ENCODE peak calls at places on chromosomes 7 and 10, in eight cellular contexts. One of them, this sample, is unnamed.

GRCh38 chr7:44283381-44284211 is 41.8 kb downstream of the CAMK2B start:
- ATAC-seq in stimulated activated effector memory CD8-positive, alpha-beta T cell treated with anti-CD3 and anti-CD28 coated beads, Interleukin-12 subunit alpha, Interleukin-12 subunit beta, amount 100 ng/mL, for 72 hours: no peak
- ATAC-seq in activated T-helper 17 cell treated with anti-CD3 and anti-CD28 coated beads, Interleukin-2, amount 50 U/mL, for 72 hours: no peak
- ATAC-seq in aorta: no peak
- ATAC-seq in K562: no peak
- ATAC-seq in pancreas: no peak
- ATAC-seq in CD4-positive, alpha-beta T cell: no peak
- ATAC-seq in stimulated activated naive CD8-positive, alpha-beta T cell treated with anti-CD3 and anti-CD28 coated beads, Interleukin-15, Interleukin-2, amounts not matched to agents 100 U/mL and 50 U/mL, for 24 hours: no peak
- ATAC-seq in this sample: no peak

GRCh38 chr7:50266893-50267386 is 37.6 kb upstream of the IKZF1 start:
- ATAC-seq in activated T-helper 17 cell treated with anti-CD3 and anti-CD28 coated beads, Interleukin-2, amount 50 U/mL, for 72 hours: peak
- ATAC-seq in stimulated activated naive CD8-positive, alpha-beta T cell treated with anti-CD3 and anti-CD28 coated beads, Interleukin-15, Interleukin-2, amounts not matched to agents 100 U/mL and 50 U/mL, for 24 hours: peak
- ATAC-seq in stimulated activated effector memory CD8-positive, alpha-beta T cell treated with anti-CD3 and anti-CD28 coated beads, Interleukin-12 subunit alpha, Interleukin-12 subunit beta, amount 100 ng/mL, for 72 hours: peak
- ATAC-seq in pancreas: peak
- ATAC-seq in CD4-positive, alpha-beta T cell: peak
- ATAC-seq in aorta: peak
- ATAC-seq in K562: peak
- ATAC-seq in this sample: peak

GRCh38 chr7:85764034-85764433 is 577.2 kb upstream of the SEMA3D start:
- ATAC-seq in K562: no peak
- ATAC-seq in aorta: no peak
- ATAC-seq in pancreas: no peak
- ATAC-seq in stimulated activated effector memory CD8-positive, alpha-beta T cell treated with anti-CD3 and anti-CD28 coated beads, Interleukin-12 subunit alpha, Interleukin-12 subunit beta, amount 100 ng/mL, for 72 hours: no peak
- ATAC-seq in activated T-helper 17 cell treated with anti-CD3 and anti-CD28 coated beads, Interleukin-2, amount 50 U/mL, for 72 hours: no peak
- ATAC-seq in stimulated activated naive CD8-positive, alpha-beta T cell treated with anti-CD3 and anti-CD28 coated beads, Interleukin-15, Interleukin-2, amounts not matched to agents 100 U/mL and 50 U/mL, for 24 hours: no peak
- ATAC-seq in CD4-positive, alpha-beta T cell: no peak
- ATAC-seq in this sample: no peak

GRCh38 chr7:64574481-64575159 is 11.7 kb upstream of the ZNF680 start:
- ATAC-seq in activated T-helper 17 cell treated with anti-CD3 and anti-CD28 coated beads, Interleukin-2, amount 50 U/mL, for 72 hours: no peak
- ATAC-seq in pancreas: peak
- ATAC-seq in stimulated activated effector memory CD8-positive, alpha-beta T cell treated with anti-CD3 and anti-CD28 coated beads, Interleukin-12 subunit alpha, Interleukin-12 subunit beta, amount 100 ng/mL, for 72 hours: no peak
- ATAC-seq in aorta: peak
- ATAC-seq in stimulated activated naive CD8-positive, alpha-beta T cell treated with anti-CD3 and anti-CD28 coated beads, Interleukin-15, Interleukin-2, amounts not matched to agents 100 U/mL and 50 U/mL, for 24 hours: no peak
- ATAC-seq in K562: no peak
- ATAC-seq in CD4-positive, alpha-beta T cell: no peak
- ATAC-seq in this sample: no peak

GRCh38 chr10:78357027-78357672 is 323.5 kb downstream of the RPS24 start:
- ATAC-seq in pancreas: no peak
- ATAC-seq in stimulated activated effector memory CD8-positive, alpha-beta T cell treated with anti-CD3 and anti-CD28 coated beads, Interleukin-12 subunit alpha, Interleukin-12 subunit beta, amount 100 ng/mL, for 72 hours: no peak
- ATAC-seq in activated T-helper 17 cell treated with anti-CD3 and anti-CD28 coated beads, Interleukin-2, amount 50 U/mL, for 72 hours: no peak
- ATAC-seq in K562: no peak
- ATAC-seq in CD4-positive, alpha-beta T cell: no peak
- ATAC-seq in stimulated activated naive CD8-positive, alpha-beta T cell treated with anti-CD3 and anti-CD28 coated beads, Interleukin-15, Interleukin-2, amounts not matched to agents 100 U/mL and 50 U/mL, for 24 hours: no peak
- ATAC-seq in aorta: no peak
- ATAC-seq in this sample: no peak

GRCh38 chr7:157664866-157665633 is 328.2 kb downstream of the DNAJB6 start:
- ATAC-seq in activated T-helper 17 cell treated with anti-CD3 and anti-CD28 coated beads, Interleukin-2, amount 50 U/mL, for 72 hours: no peak
- ATAC-seq in aorta: no peak
- ATAC-seq in stimulated activated effector memory CD8-positive, alpha-beta T cell treated with anti-CD3 and anti-CD28 coated beads, Interleukin-12 subunit alpha, Interleukin-12 subunit beta, amount 100 ng/mL, for 72 hours: no peak
- ATAC-seq in K562: no peak
- ATAC-seq in stimulated activated naive CD8-positive, alpha-beta T cell treated with anti-CD3 and anti-CD28 coated beads, Interleukin-15, Interleukin-2, amounts not matched to agents 100 U/mL and 50 U/mL, for 24 hours: no peak
- ATAC-seq in pancreas: no peak
- ATAC-seq in CD4-positive, alpha-beta T cell: no peak
- ATAC-seq in this sample: no peak

GRCh38 chr10:29649561-29650551 is 15.1 kb upstream of the SVIL start:
- ATAC-seq in activated T-helper 17 cell treated with anti-CD3 and anti-CD28 coated beads, Interleukin-2, amount 50 U/mL, for 72 hours: no peak
- ATAC-seq in stimulated activated effector memory CD8-positive, alpha-beta T cell treated with anti-CD3 and anti-CD28 coated beads, Interleukin-12 subunit alpha, Interleukin-12 subunit beta, amount 100 ng/mL, for 72 hours: no peak
- ATAC-seq in aorta: no peak
- ATAC-seq in stimulated activated naive CD8-positive, alpha-beta T cell treated with anti-CD3 and anti-CD28 coated beads, Interleukin-15, Interleukin-2, amounts not matched to agents 100 U/mL and 50 U/mL, for 24 hours: no peak
- ATAC-seq in CD4-positive, alpha-beta T cell: no peak
- ATAC-seq in pancreas: no peak
- ATAC-seq in K562: no peak
- ATAC-seq in this sample: no peak

GRCh38 chr10:93445978-93446720 is 36.0 kb downstream of the MYOF start:
- ATAC-seq in stimulated activated naive CD8-positive, alpha-beta T cell treated with anti-CD3 and anti-CD28 coated beads, Interleukin-15, Interleukin-2, amounts not matched to agents 100 U/mL and 50 U/mL, for 24 hours: no peak
- ATAC-seq in stimulated activated effector memory CD8-positive, alpha-beta T cell treated with anti-CD3 and anti-CD28 coated beads, Interleukin-12 subunit alpha, Interleukin-12 subunit beta, amount 100 ng/mL, for 72 hours: no peak
- ATAC-seq in CD4-positive, alpha-beta T cell: no peak
- ATAC-seq in activated T-helper 17 cell treated with anti-CD3 and anti-CD28 coated beads, Interleukin-2, amount 50 U/mL, for 72 hours: no peak
- ATAC-seq in aorta: peak
- ATAC-seq in pancreas: peak
- ATAC-seq in K562: no peak
- ATAC-seq in this sample: no peak

GRCh38 chr10:32950457-32951109 is 7.4 kb downstream of the ITGB1 start:
- ATAC-seq in aorta: no peak
- ATAC-seq in K562: peak
- ATAC-seq in stimulated activated effector memory CD8-positive, alpha-beta T cell treated with anti-CD3 and anti-CD28 coated beads, Interleukin-12 subunit alpha, Interleukin-12 subunit beta, amount 100 ng/mL, for 72 hours: no peak
- ATAC-seq in pancreas: no peak
- ATAC-seq in stimulated activated naive CD8-positive, alpha-beta T cell treated with anti-CD3 and anti-CD28 coated beads, Interleukin-15, Interleukin-2, amounts not matched to agents 100 U/mL and 50 U/mL, for 24 hours: no peak
- ATAC-seq in activated T-helper 17 cell treated with anti-CD3 and anti-CD28 coated beads, Interleukin-2, amount 50 U/mL, for 72 hours: no peak
- ATAC-seq in CD4-positive, alpha-beta T cell: no peak
- ATAC-seq in this sample: no peak

GRCh38 chr10:48466611-48467240 is 138.1 kb downstream of the ARHGAP22 start:
- ATAC-seq in activated T-helper 17 cell treated with anti-CD3 and anti-CD28 coated beads, Interleukin-2, amount 50 U/mL, for 72 hours: no peak
- ATAC-seq in pancreas: no peak
- ATAC-seq in aorta: no peak
- ATAC-seq in K562: no peak
- ATAC-seq in stimulated activated effector memory CD8-positive, alpha-beta T cell treated with anti-CD3 and anti-CD28 coated beads, Interleukin-12 subunit alpha, Interleukin-12 subunit beta, amount 100 ng/mL, for 72 hours: no peak
- ATAC-seq in CD4-positive, alpha-beta T cell: no peak
- ATAC-seq in stimulated activated naive CD8-positive, alpha-beta T cell treated with anti-CD3 and anti-CD28 coated beads, Interleukin-15, Interleukin-2, amounts not matched to agents 100 U/mL and 50 U/mL, for 24 hours: no peak
- ATAC-seq in this sample: no peak

GRCh38 chr10:75203724-75204123 is 6.9 kb upstream of the VDAC2 start:
- ATAC-seq in pancreas: no peak
- ATAC-seq in stimulated activated effector memory CD8-positive, alpha-beta T cell treated with anti-CD3 and anti-CD28 coated beads, Interleukin-12 subunit alpha, Interleukin-12 subunit beta, amount 100 ng/mL, for 72 hours: no peak
- ATAC-seq in CD4-positive, alpha-beta T cell: no peak
- ATAC-seq in stimulated activated naive CD8-positive, alpha-beta T cell treated with anti-CD3 and anti-CD28 coated beads, Interleukin-15, Interleukin-2, amounts not matched to agents 100 U/mL and 50 U/mL, for 24 hours: no peak
- ATAC-seq in K562: no peak
- ATAC-seq in aorta: no peak
- ATAC-seq in activated T-helper 17 cell treated with anti-CD3 and anti-CD28 coated beads, Interleukin-2, amount 50 U/mL, for 72 hours: no peak
- ATAC-seq in this sample: no peak

GRCh38 chr10:23199768-23200511 is 7.8 kb downstream of the PTF1A start:
- ATAC-seq in activated T-helper 17 cell treated with anti-CD3 and anti-CD28 coated beads, Interleukin-2, amount 50 U/mL, for 72 hours: no peak
- ATAC-seq in stimulated activated effector memory CD8-positive, alpha-beta T cell treated with anti-CD3 and anti-CD28 coated beads, Interleukin-12 subunit alpha, Interleukin-12 subunit beta, amount 100 ng/mL, for 72 hours: no peak
- ATAC-seq in stimulated activated naive CD8-positive, alpha-beta T cell treated with anti-CD3 and anti-CD28 coated beads, Interleukin-15, Interleukin-2, amounts not matched to agents 100 U/mL and 50 U/mL, for 24 hours: no peak
- ATAC-seq in K562: no peak
- ATAC-seq in CD4-positive, alpha-beta T cell: no peak
- ATAC-seq in aorta: no peak
- ATAC-seq in pancreas: peak
- ATAC-seq in this sample: no peak

GRCh38 chr10:8296090-8296741 is 241.7 kb downstream of the GATA3 start:
- ATAC-seq in stimulated activated effector memory CD8-positive, alpha-beta T cell treated with anti-CD3 and anti-CD28 coated beads, Interleukin-12 subunit alpha, Interleukin-12 subunit beta, amount 100 ng/mL, for 72 hours: no peak
- ATAC-seq in stimulated activated naive CD8-positive, alpha-beta T cell treated with anti-CD3 and anti-CD28 coated beads, Interleukin-15, Interleukin-2, amounts not matched to agents 100 U/mL and 50 U/mL, for 24 hours: no peak
- ATAC-seq in aorta: no peak
- ATAC-seq in activated T-helper 17 cell treated with anti-CD3 and anti-CD28 coated beads, Interleukin-2, amount 50 U/mL, for 72 hours: no peak
- ATAC-seq in CD4-positive, alpha-beta T cell: no peak
- ATAC-seq in K562: no peak
- ATAC-seq in pancreas: no peak
- ATAC-seq in this sample: no peak

GRCh38 chr10:99859585-99859984 is 77.1 kb downstream of the ABCC2 start:
- ATAC-seq in pancreas: no peak
- ATAC-seq in stimulated activated effector memory CD8-positive, alpha-beta T cell treated with anti-CD3 and anti-CD28 coated beads, Interleukin-12 subunit alpha, Interleukin-12 subunit beta, amount 100 ng/mL, for 72 hours: no peak
- ATAC-seq in aorta: no peak
- ATAC-seq in CD4-positive, alpha-beta T cell: no peak
- ATAC-seq in activated T-helper 17 cell treated with anti-CD3 and anti-CD28 coated beads, Interleukin-2, amount 50 U/mL, for 72 hours: no peak
- ATAC-seq in K562: peak
- ATAC-seq in stimulated activated naive CD8-positive, alpha-beta T cell treated with anti-CD3 and anti-CD28 coated beads, Interleukin-15, Interleukin-2, amounts not matched to agents 100 U/mL and 50 U/mL, for 24 hours: no peak
- ATAC-seq in this sample: no peak

GRCh38 chr10:1290071-1290471 is 233.9 kb downstream of the WDR37 start:
- ATAC-seq in activated T-helper 17 cell treated with anti-CD3 and anti-CD28 coated beads, Interleukin-2, amount 50 U/mL, for 72 hours: no peak
- ATAC-seq in stimulated activated effector memory CD8-positive, alpha-beta T cell treated with anti-CD3 and anti-CD28 coated beads, Interleukin-12 subunit alpha, Interleukin-12 subunit beta, amount 100 ng/mL, for 72 hours: no peak
- ATAC-seq in CD4-positive, alpha-beta T cell: no peak
- ATAC-seq in aorta: no peak
- ATAC-seq in pancreas: no peak
- ATAC-seq in K562: no peak
- ATAC-seq in stimulated activated naive CD8-positive, alpha-beta T cell treated with anti-CD3 and anti-CD28 coated beads, Interleukin-15, Interleukin-2, amounts not matched to agents 100 U/mL and 50 U/mL, for 24 hours: no peak
- ATAC-seq in this sample: no peak

GRCh38 chr10:73591935-73592699 is 975 bp upstream of the USP54 start:
- ATAC-seq in activated T-helper 17 cell treated with anti-CD3 and anti-CD28 coated beads, Interleukin-2, amount 50 U/mL, for 72 hours: peak
- ATAC-seq in K562: peak
- ATAC-seq in pancreas: peak
- ATAC-seq in CD4-positive, alpha-beta T cell: peak
- ATAC-seq in aorta: peak
- ATAC-seq in stimulated activated effector memory CD8-positive, alpha-beta T cell treated with anti-CD3 and anti-CD28 coated beads, Interleukin-12 subunit alpha, Interleukin-12 subunit beta, amount 100 ng/mL, for 72 hours: peak
- ATAC-seq in stimulated activated naive CD8-positive, alpha-beta T cell treated with anti-CD3 and anti-CD28 coated beads, Interleukin-15, Interleukin-2, amounts not matched to agents 100 U/mL and 50 U/mL, for 24 hours: no peak
- ATAC-seq in this sample: no peak

GRCh38 chr7:92839901-92840300 is 3.5 kb upstream of the CDK6 start:
- ATAC-seq in stimulated activated effector memory CD8-positive, alpha-beta T cell treated with anti-CD3 and anti-CD28 coated beads, Interleukin-12 subunit alpha, Interleukin-12 subunit beta, amount 100 ng/mL, for 72 hours: no peak
- ATAC-seq in aorta: no peak
- ATAC-seq in pancreas: no peak
- ATAC-seq in K562: no peak
- ATAC-seq in stimulated activated naive CD8-positive, alpha-beta T cell treated with anti-CD3 and anti-CD28 coated beads, Interleukin-15, Interleukin-2, amounts not matched to agents 100 U/mL and 50 U/mL, for 24 hours: no peak
- ATAC-seq in CD4-positive, alpha-beta T cell: no peak
- ATAC-seq in activated T-helper 17 cell treated with anti-CD3 and anti-CD28 coated beads, Interleukin-2, amount 50 U/mL, for 72 hours: no peak
- ATAC-seq in this sample: no peak

GRCh38 chr7:70325509-70326101 is 727.3 kb downstream of the AUTS2 start:
- ATAC-seq in K562: peak
- ATAC-seq in activated T-helper 17 cell treated with anti-CD3 and anti-CD28 coated beads, Interleukin-2, amount 50 U/mL, for 72 hours: no peak
- ATAC-seq in aorta: no peak
- ATAC-seq in pancreas: peak
- ATAC-seq in stimulated activated effector memory CD8-positive, alpha-beta T cell treated with anti-CD3 and anti-CD28 coated beads, Interleukin-12 subunit alpha, Interleukin-12 subunit beta, amount 100 ng/mL, for 72 hours: peak
- ATAC-seq in stimulated activated naive CD8-positive, alpha-beta T cell treated with anti-CD3 and anti-CD28 coated beads, Interleukin-15, Interleukin-2, amounts not matched to agents 100 U/mL and 50 U/mL, for 24 hours: no peak
- ATAC-seq in CD4-positive, alpha-beta T cell: no peak
- ATAC-seq in this sample: no peak

GRCh38 chr10:3784510-3785250 is at the start of gene KLF6:
- ATAC-seq in activated T-helper 17 cell treated with anti-CD3 and anti-CD28 coated beads, Interleukin-2, amount 50 U/mL, for 72 hours: no peak
- ATAC-seq in pancreas: peak
- ATAC-seq in stimulated activated effector memory CD8-positive, alpha-beta T cell treated with anti-CD3 and anti-CD28 coated beads, Interleukin-12 subunit alpha, Interleukin-12 subunit beta, amount 100 ng/mL, for 72 hours: peak
- ATAC-seq in K562: peak
- ATAC-seq in aorta: peak
- ATAC-seq in stimulated activated naive CD8-positive, alpha-beta T cell treated with anti-CD3 and anti-CD28 coated beads, Interleukin-15, Interleukin-2, amounts not matched to agents 100 U/mL and 50 U/mL, for 24 hours: peak
- ATAC-seq in CD4-positive, alpha-beta T cell: no peak
- ATAC-seq in this sample: peak